ENCODE peak calls at places on chromosomes 2 and 18, in nine cellular contexts. U is vagina; N is neural progenitor cell; M is thoracic aorta; Z is GM23248; D is naive thymus-derived CD4-positive, alpha-beta T cell; S is endodermal cell; C is heart left ventricle; W is tibial artery. Q is an unnamed sample. For H3K36me3 and H3K4me1, the result is how much of the 10 kb centered on the place peaks cover.

GRCh38 chr2:204550738-204551137 is 5.5 kb downstream of the PARD3B start:
- DNase-seq in Z (peak), C (no peak), S (no peak), N (no peak), U (no peak), M (no peak), D (no peak), W (no peak), Q (no peak)

GRCh38 chr2:189393440-189394111 is 47.7 kb upstream of the WDR75 start:
- DNase-seq in W (no peak), S (no peak), M (no peak), D (no peak), Z (peak), C (no peak), U (no peak), N (no peak), Q (no peak)

GRCh38 chr18:75016025-75016717 is 192.8 kb downstream of the PTGR3 start:
- DNase-seq in N (no peak), D (no peak), Z (no peak), M (no peak), U (no peak), C (no peak), S (no peak), W (no peak), Q (no peak)

GRCh38 chr2:112646791-112647720 is 1.3 kb downstream of the SLC20A1 start:
- DNase-seq in C (no peak), D (no peak), N (peak), S (no peak), W (no peak), M (no peak), U (no peak), Z (peak), Q (no peak)

GRCh38 chr2:73701968-73702665 is 35.0 kb downstream of the TPRKB start:
- DNase-seq in M (no peak), N (no peak), U (peak), S (no peak), Z (no peak), C (no peak), D (no peak), W (no peak), Q (no peak)

GRCh38 chr2:66437055-66437454 is 2.1 kb downstream of the MEIS1 start:
- DNase-seq in D (no peak), N (no peak), Z (peak), C (no peak), S (no peak), M (no peak), W (no peak), U (no peak), Q (no peak)

GRCh38 chr2:48946444-48947048 is 191.0 kb upstream of the LHCGR start:
- DNase-seq in S (peak), D (peak), C (peak), U (no peak), M (peak), N (peak), Z (peak), W (no peak), Q (no peak)

GRCh38 chr18:78681396-78681795 is 298.2 kb upstream of the SALL3 start:
- DNase-seq in Z (no peak), S (no peak), U (no peak), C (no peak), D (no peak), W (no peak), M (no peak), N (no peak), Q (no peak)

GRCh38 chr18:75360206-75360605 is 67.3 kb downstream of the SMIM21 start:
- DNase-seq in S (no peak), C (no peak), Z (no peak), N (no peak), D (no peak), M (no peak), U (no peak), W (no peak), Q (no peak)

DNA sequence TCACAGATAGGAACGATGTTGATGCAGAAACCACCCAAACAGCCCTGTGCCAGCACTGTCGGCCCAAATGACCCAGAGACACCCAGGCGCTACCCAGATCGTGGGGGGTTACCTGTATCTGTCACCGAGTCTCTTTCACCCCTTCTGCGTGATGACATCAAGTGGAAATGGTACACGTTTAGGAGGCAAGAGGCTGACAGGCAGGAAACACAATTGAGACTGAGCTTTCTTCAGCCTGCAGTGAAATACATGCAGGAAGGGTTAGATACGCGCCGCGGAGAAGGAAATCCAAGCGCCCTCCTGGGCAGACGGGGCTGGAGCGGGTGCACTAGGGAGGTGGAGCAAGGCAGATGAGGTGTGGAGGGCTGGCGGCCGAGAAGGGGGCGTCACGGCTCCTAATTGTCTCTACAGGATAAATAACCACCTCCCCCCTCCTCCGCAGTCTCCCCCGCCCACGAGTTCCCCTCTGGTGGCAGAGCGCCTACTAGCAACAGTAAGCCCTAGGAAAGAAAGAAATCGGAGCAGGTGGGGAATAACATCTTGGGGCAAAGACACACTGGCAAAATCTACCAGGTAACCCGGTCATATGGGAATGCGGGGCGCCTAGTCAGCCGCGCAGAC is at the start of gene RNF152:
- DNase-seq in S (peak), C (peak), Z (peak), N (peak), M (no peak), D (peak), U (no peak), W (peak), Q (peak)
- H3K27ac ChIP-seq in S (no peak), C (peak), Z (no peak), N (peak), M (peak), D (no peak), U (peak), W (peak), Q (no peak)

DNA sequence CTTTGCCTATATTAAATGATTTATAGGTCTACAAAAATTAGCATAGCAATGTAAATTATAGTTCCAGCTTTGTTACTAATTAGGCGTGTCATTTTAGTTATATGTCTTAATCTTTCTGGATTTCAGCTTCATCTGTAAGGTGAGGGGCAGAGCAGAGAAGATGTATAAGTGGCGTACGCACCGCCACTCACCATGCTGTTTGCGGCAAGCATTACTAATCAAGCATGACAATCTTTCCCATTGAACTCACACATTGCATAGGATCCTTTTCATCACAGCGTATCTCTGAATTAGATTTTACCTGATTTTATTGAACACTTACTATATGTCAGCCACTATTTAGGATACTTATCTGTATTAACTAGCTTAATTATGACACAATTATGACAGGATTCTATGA is 183.6 kb upstream of the DLGAP1 start:
- DNase-seq in M (no peak), D (no peak), S (no peak), C (no peak), U (no peak), Z (no peak), W (no peak), N (no peak), Q (no peak)
- H3K36me3 ChIP-seq in M (under half), D (under half), S (under half), C (under half), U (under half), Z (under half), W (under half), N (under half), Q (under half)

GRCh38 chr2:108583903-108584520 is 49.7 kb downstream of the LIMS1 start:
- DNase-seq in Z (peak), S (peak), N (peak), D (peak), W (no peak), M (no peak), U (no peak), C (peak), Q (peak)
- H3K4me1 ChIP-seq in Z (under half), S (under half), N (under half), D (under half), W (under half), M (under half), U (half or more), C (under half), Q (under half)

DNA sequence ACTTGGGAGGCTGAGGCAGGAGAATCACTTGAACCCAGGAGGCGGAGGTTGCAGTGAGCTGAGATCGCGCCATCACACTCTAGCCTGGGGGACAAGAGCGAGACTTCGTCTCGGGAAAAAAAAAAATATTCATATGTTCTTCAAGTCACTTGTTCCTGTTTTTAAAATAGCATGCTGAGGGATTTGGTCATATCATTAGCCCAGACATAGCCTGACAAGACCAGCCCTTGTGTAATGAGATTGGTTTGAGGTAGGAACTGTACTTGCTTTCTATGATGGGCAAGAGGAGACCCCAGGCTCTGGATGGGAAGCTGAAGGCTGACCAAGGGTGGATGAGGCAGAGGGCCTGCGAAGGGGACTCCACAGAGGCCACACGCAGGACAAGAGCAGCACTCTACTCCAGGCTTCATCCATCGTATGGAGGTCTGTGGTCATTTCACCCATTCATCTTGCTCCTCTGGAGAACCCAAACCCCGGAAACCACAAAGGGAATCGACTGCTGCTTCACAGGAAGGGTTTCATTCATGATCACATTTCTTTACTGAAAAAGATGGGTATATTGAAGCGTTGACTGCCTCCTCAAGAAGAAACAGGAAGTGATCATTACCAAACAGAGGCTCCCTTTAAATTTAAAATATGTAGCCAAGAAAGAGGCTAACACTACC is 87.1 kb upstream of the ZNF397 start:
- DNase-seq in D (no peak), C (no peak), N (no peak), S (no peak), W (no peak), M (no peak), U (no peak), Z (no peak), Q (no peak)
- H3K27ac ChIP-seq in D (no peak), C (no peak), N (no peak), S (no peak), W (no peak), M (no peak), U (no peak), Z (no peak), Q (no peak)